ENCODE peak calls at places on chromosomes 3 and 15, in eight cellular contexts. N is endodermal cell; L is sigmoid colon; V is GM23248; C is transverse colon; Q is HepG2; H is CD8-positive, alpha-beta memory T cell; K is pancreas. A is an unnamed sample. For H3K9me3, the result is how much of the 10 kb centered on the place peaks cover.

GRCh38 chr3:25430942-25431570 is 3.0 kb downstream of the RARB start:
- DNase-seq in N (no peak), L (no peak), V (no peak), C (no peak), Q (no peak), H (no peak), K (no peak), A (no peak)

GRCh38 chr3:37402351-37402750 is 228.0 kb upstream of the LRRFIP2 start:
- DNase-seq in N (no peak), L (no peak), V (no peak), C (no peak), Q (no peak), H (no peak), K (no peak), A (no peak)

GRCh38 chr3:100254168-100254777 is 6.5 kb upstream of the TBC1D23 start:
- DNase-seq in N (peak), L (peak), V (peak), C (peak), Q (peak), H (no peak), K (peak), A (peak)

GRCh38 chr3:35528728-35529127 is 110.6 kb upstream of the ARPP21 start:
- DNase-seq in N (no peak), L (no peak), V (no peak), C (no peak), Q (peak), H (no peak), K (no peak), A (no peak)

GRCh38 chr15:84631706-84632272 is 22.3 kb downstream of the WDR73 start:
- DNase-seq in N (no peak), L (no peak), V (peak), C (no peak), Q (peak), H (no peak), K (no peak), A (peak)

GRCh38 chr15:52532427-52532826 is 3.7 kb upstream of the MYO5A start:
- DNase-seq in N (no peak), L (no peak), V (no peak), C (no peak), Q (no peak), H (no peak), K (no peak), A (no peak)

GRCh38 chr3:136957751-136958288 is at the start of gene IL20RB:
- DNase-seq in N (peak), L (no peak), V (peak), C (no peak), Q (no peak), H (no peak), K (no peak), A (no peak)

GRCh38 chr15:70023064-70023768 is 74.5 kb downstream of the TLE3 start:
- DNase-seq in N (peak), L (no peak), V (peak), C (no peak), Q (no peak), H (peak), K (no peak), A (peak)

GRCh38 chr15:61444585-61444984 is 215.5 kb upstream of the RORA start:
- DNase-seq in N (no peak), L (no peak), V (no peak), C (no peak), Q (no peak), H (no peak), K (no peak), A (no peak)

GRCh38 chr3:132285620-132285945 is 31.6 kb upstream of the ACP3 start:
- DNase-seq in N (no peak), L (no peak), V (no peak), C (no peak), Q (no peak), H (no peak), K (no peak), A (no peak)

GRCh38 chr3:55720614-55721013 is 233.5 kb upstream of the WNT5A start:
- DNase-seq in N (no peak), L (no peak), V (peak), C (no peak), Q (no peak), H (no peak), K (no peak), A (no peak)

GRCh38 chr15:96276438-96277210 is 53.9 kb upstream of the NR2F2 start:
- DNase-seq in N (no peak), L (no peak), V (peak), C (no peak), Q (no peak), H (no peak), K (no peak), A (no peak)

GRCh38 chr3:54621181-54621580 is 306.7 kb downstream of the LRTM1 start:
- DNase-seq in N (no peak), L (no peak), V (peak), C (no peak), Q (no peak), H (no peak), K (no peak), A (no peak)

GRCh38 chr15:45376967-45377629 is 1.2 kb downstream of the GATM start:
- DNase-seq in N (no peak), L (no peak), V (no peak), C (no peak), Q (no peak), H (no peak), K (no peak), A (no peak)

GRCh38 chr3:119990888-119991287 is 103.4 kb downstream of the GSK3B start:
- DNase-seq in N (no peak), L (no peak), V (peak), C (no peak), Q (no peak), H (no peak), K (no peak), A (no peak)

GRCh38 chr15:64161688-64162477 is 939 bp downstream of the PPIB start:
- DNase-seq in N (no peak), L (no peak), V (no peak), C (no peak), Q (no peak), H (no peak), K (no peak), A (no peak)

GRCh38 chr3:128482857-128483656 is 9.9 kb downstream of the GATA2 start:
- DNase-seq in N (peak), L (no peak), V (peak), C (no peak), Q (no peak), H (no peak), K (no peak), A (no peak)

GRCh38 chr3:72890166-72890925 is 2.5 kb downstream of the GXYLT2 start:
- DNase-seq in N (no peak), L (no peak), V (no peak), C (no peak), Q (peak), H (no peak), K (no peak), A (no peak)

GRCh38 chr3:143121240-143122088 is 1.9 kb downstream of the CHST2 start:
- DNase-seq in N (peak), L (no peak), V (peak), C (peak), Q (no peak), H (peak), K (peak), A (peak)

GRCh38 chr15:101664303-101664913 is 12.2 kb upstream of the TM2D3 start:
- DNase-seq in N (peak), L (no peak), V (peak), C (no peak), Q (peak), H (no peak), K (no peak), A (no peak)

GRCh38 chr15:41957021-41957897 is 15.1 kb downstream of the EHD4 start:
- DNase-seq in N (peak), L (no peak), V (no peak), C (no peak), Q (no peak), H (no peak), K (peak), A (no peak)

GRCh38 chr15:65896231-65896630 is 26.9 kb downstream of the RAB11A start:
- DNase-seq in N (no peak), L (no peak), V (no peak), C (no peak), Q (no peak), H (no peak), K (no peak), A (no peak)

GRCh38 chr3:143016321-143016972 is 15.1 kb downstream of the U2SURP start:
- DNase-seq in N (no peak), L (no peak), V (peak), C (no peak), Q (no peak), H (no peak), K (no peak), A (no peak)

GRCh38 chr3:175672119-175672689 is 813.1 kb downstream of the NAALADL2 start:
- DNase-seq in N (no peak), L (no peak), V (peak), C (no peak), Q (no peak), H (no peak), K (no peak), A (no peak)

GRCh38 chr15:69807752-69808151 is 290.0 kb downstream of the TLE3 start:
- DNase-seq in N (no peak), L (no peak), V (peak), C (no peak), Q (no peak), H (no peak), K (no peak), A (no peak)

GRCh38 chr15:59539799-59540198 is 71.8 kb upstream of the GCNT3 start:
- DNase-seq in N (no peak), L (no peak), V (peak), C (no peak), Q (no peak), H (no peak), K (no peak), A (no peak)

GRCh38 chr15:43517354-43518072 is at the start of gene MAP1A:
- DNase-seq in N (peak), L (peak), V (peak), C (peak), Q (no peak), H (no peak), K (no peak), A (peak)

GRCh38 chr3:24598691-24599090 is 104.0 kb upstream of the THRB start:
- DNase-seq in N (no peak), L (no peak), V (peak), C (no peak), Q (peak), H (no peak), K (no peak), A (no peak)

GRCh38 chr3:127671523-127672428 is 976 bp upstream of the ABTB1 start:
- DNase-seq in N (peak), L (peak), V (peak), C (no peak), Q (no peak), H (peak), K (no peak), A (peak)

GRCh38 chr15:81752974-81753373 is 292.8 kb downstream of the MEX3B start:
- DNase-seq in N (peak), L (no peak), V (no peak), C (no peak), Q (no peak), H (no peak), K (no peak), A (no peak)

GRCh38 chr3:48180021-48180420 is 8.2 kb downstream of the CDC25A start:
- DNase-seq in N (no peak), L (no peak), V (no peak), C (no peak), Q (no peak), H (no peak), K (no peak), A (no peak)

GRCh38 chr3:113423699-113424098 is 17.6 kb downstream of the CFAP44 start:
- DNase-seq in N (no peak), L (no peak), V (no peak), C (no peak), Q (no peak), H (no peak), K (no peak), A (no peak)

GRCh38 chr15:81516461-81516860 is 142.4 kb upstream of the TMC3 start:
- DNase-seq in N (no peak), L (no peak), V (peak), C (no peak), Q (no peak), H (no peak), K (no peak), A (no peak)

GRCh38 chr3:88369767-88370166 is 220.0 kb downstream of the C3orf38 start:
- DNase-seq in N (no peak), L (no peak), V (no peak), C (no peak), Q (no peak), H (no peak), K (no peak), A (no peak)

GRCh38 chr3:75655501-75655904 is 8.6 kb upstream of the FRG2C start:
- DNase-seq in N (peak), L (no peak), V (no peak), C (no peak), Q (no peak), H (no peak), K (no peak), A (no peak)

GRCh38 chr15:95132774-95133173 is 901.4 kb downstream of the MCTP2 start:
- DNase-seq in N (no peak), L (no peak), V (peak), C (no peak), Q (no peak), H (no peak), K (no peak), A (no peak)

GRCh38 chr3:39978293-39978692 is 168.9 kb downstream of the MYRIP start:
- DNase-seq in N (no peak), L (no peak), V (no peak), C (no peak), Q (no peak), H (no peak), K (no peak), A (no peak)

GRCh38 chr15:85804481-85805165 is 9.9 kb upstream of the KLHL25 start:
- DNase-seq in N (no peak), L (no peak), V (no peak), C (no peak), Q (no peak), H (no peak), K (no peak), A (no peak)

DNA sequence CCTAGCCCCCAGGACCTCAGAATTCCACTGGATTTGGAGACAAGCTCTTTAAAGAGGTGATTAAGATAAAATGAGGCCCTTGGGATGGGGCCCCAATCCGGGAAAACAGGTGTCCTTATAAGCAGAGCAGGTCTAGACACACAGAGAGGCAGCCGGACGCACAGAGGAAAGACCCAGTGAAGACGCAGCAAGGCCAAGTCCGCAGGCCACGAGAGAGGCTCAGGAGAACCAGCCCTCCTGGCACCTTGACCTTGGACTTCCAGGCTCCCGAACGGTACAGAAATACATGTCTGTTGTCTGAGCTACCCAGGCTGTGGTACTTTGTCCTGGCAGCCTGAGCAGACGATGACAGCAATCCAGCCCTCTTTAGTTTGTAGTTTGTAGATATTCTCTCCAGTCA is 324.5 kb downstream of the OCA2 start:
- DNase-seq in N (no peak), L (no peak), V (no peak), C (no peak), Q (no peak), H (no peak), K (no peak), A (no peak)
- H3K9me3 ChIP-seq in N (under half), L (under half), V (under half), C (under half), Q (under half), H (under half), K (under half), A (under half)

GRCh38 chr15:27392163-27392562 is 421.2 kb downstream of the GABRG3 start:
- DNase-seq in N (no peak), L (no peak), V (no peak), C (no peak), Q (no peak), H (no peak), K (no peak), A (no peak)

GRCh38 chr15:27399236-27399635 is 428.3 kb downstream of the GABRG3 start:
- DNase-seq in N (no peak), L (no peak), V (no peak), C (no peak), Q (no peak), H (no peak), K (no peak), A (no peak)

GRCh38 chr15:27398631-27399030 is 427.6 kb downstream of the GABRG3 start:
- DNase-seq in N (no peak), L (no peak), V (no peak), C (no peak), Q (peak), H (no peak), K (no peak), A (no peak)

GRCh38 chr15:27396997-27397396 is 426.0 kb downstream of the GABRG3 start:
- DNase-seq in N (no peak), L (no peak), V (no peak), C (no peak), Q (no peak), H (no peak), K (no peak), A (no peak)
- H3K9me3 ChIP-seq in N (under half), L (under half), V (under half), C (under half), Q (under half), H (under half), K (under half), A (under half)

DNA sequence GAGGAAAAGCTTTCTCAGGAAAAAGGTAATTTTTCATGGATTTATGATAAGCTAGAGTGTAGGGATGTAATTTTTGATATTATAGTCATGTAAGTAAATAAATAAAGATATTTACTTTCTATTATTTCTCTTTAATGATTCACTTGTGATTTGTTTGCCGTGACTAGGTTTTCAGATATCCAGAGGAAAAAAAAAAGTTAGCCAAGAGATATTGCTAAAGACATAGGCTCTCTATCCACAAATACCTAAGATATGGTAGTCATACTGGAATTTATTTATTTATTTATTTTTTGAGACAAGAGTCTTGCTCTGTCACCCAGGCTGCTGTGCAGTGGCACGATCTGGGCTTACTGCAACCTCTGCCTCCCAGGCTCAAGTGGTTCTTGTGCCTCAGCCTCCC is 59.9 kb downstream of the AP4E1 start:
- DNase-seq in N (no peak), L (no peak), V (peak), C (no peak), Q (no peak), H (no peak), K (no peak), A (no peak)
- H3K9me3 ChIP-seq in N (under half), L (under half), V (under half), C (under half), Q (under half), H (under half), K (under half), A (under half)

GRCh38 chr3:177604181-177604580 is 406.9 kb upstream of the TBL1XR1 start:
- DNase-seq in N (no peak), L (no peak), V (no peak), C (no peak), Q (no peak), H (no peak), K (no peak), A (no peak)
- H3K9me3 ChIP-seq in N (under half), L (under half), V (under half), C (under half), Q (under half), H (under half), K (under half), A (under half)

DNA sequence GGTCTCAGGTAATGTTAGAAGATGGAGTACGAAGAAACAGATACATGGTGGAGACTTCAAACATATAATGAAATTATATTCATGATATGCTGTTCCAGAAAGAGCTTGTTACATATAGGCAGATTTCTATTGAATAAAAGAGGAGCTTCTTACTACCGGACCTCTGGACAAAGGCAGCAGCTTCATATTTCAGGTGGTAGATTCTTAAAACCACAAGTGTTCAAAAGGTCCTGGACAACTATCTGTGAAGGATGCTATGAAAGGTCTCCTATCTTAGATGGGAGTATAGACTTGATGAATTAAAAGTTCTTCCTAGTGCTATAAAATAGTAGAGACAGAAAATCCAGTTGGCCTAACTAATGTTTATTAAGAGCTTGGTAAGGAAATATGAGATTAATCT is 43.2 kb downstream of the MYLK start:
- DNase-seq in N (no peak), L (no peak), V (no peak), C (no peak), Q (no peak), H (no peak), K (no peak), A (no peak)
- H3K9me3 ChIP-seq in N (under half), L (under half), V (under half), C (under half), Q (under half), H (under half), K (under half), A (under half)

GRCh38 chr15:25186411-25186810 is 231.6 kb downstream of the SNRPN start:
- DNase-seq in N (no peak), L (peak), V (no peak), C (no peak), Q (no peak), H (no peak), K (no peak), A (no peak)
- H3K9me3 ChIP-seq in N (under half), L (under half), V (under half), C (under half), Q (half or more), H (under half), K (under half), A (under half)

GRCh38 chr15:79919090-79919748 is 22.4 kb upstream of the MTHFS start:
- DNase-seq in N (peak), L (no peak), V (no peak), C (no peak), Q (no peak), H (no peak), K (no peak), A (no peak)
- H3K9me3 ChIP-seq in N (half or more), L (under half), V (under half), C (half or more), Q (under half), H (under half), K (under half), A (under half)

DNA sequence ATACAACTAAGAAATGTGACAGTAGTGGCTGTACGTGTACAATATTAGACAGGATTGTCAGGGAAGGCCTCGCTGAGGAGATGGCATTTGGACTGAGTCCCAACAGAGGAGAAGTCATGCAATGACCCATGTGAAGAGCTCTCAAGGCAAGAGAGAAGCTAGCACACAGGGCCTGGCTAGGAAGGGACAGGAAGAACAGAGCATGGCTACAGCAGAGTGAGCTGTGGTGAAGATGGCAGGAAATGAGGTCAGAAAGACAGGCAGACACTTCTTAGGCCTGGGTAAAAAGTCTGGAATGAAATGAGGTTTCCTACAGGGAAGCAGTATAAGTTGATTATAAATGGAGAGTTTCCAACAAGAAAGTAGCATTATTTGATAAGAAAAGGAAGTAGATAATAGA is 33.2 kb upstream of the LEKR1 start:
- DNase-seq in N (no peak), L (no peak), V (peak), C (no peak), Q (no peak), H (no peak), K (no peak), A (peak)
- H3K9me3 ChIP-seq in N (under half), L (under half), V (under half), C (under half), Q (under half), H (under half), K (under half), A (under half)

GRCh38 chr3:67896130-67896529 is 241.7 kb upstream of the SUCLG2 start:
- DNase-seq in N (no peak), L (no peak), V (no peak), C (no peak), Q (no peak), H (no peak), K (no peak), A (no peak)
- H3K9me3 ChIP-seq in N (under half), L (under half), V (under half), C (under half), Q (under half), H (under half), K (under half), A (under half)